ENCODE peak calls at places on chromosomes 2 and 18, in nine cellular contexts. One of them, this sample, is unnamed.

GRCh38 chr2:68671961-68672360 is 28.6 kb downstream of the PROKR1 start:
- DNase-seq in thyroid gland: no peak
- DNase-seq in right lobe of liver: no peak
- DNase-seq in IMR-90: no peak
- DNase-seq in breast epithelium: no peak
- DNase-seq in heart left ventricle: no peak
- DNase-seq in tibial nerve: no peak
- DNase-seq in NB4: no peak
- DNase-seq in K562: no peak
- DNase-seq in this sample: no peak

GRCh38 chr2:227503433-227504406 is 31.8 kb downstream of the AGFG1 start:
- DNase-seq in right lobe of liver: peak; percentile 66
- DNase-seq in K562: peak; percentile 77
- DNase-seq in IMR-90: peak; percentile 57
- DNase-seq in tibial nerve: no peak
- DNase-seq in breast epithelium: no peak
- DNase-seq in thyroid gland: no peak
- DNase-seq in NB4: peak; percentile 36
- DNase-seq in heart left ventricle: no peak
- DNase-seq in this sample: peak; percentile 51

GRCh38 chr2:133393881-133394280 is 174.4 kb downstream of the NCKAP5 start:
- DNase-seq in thyroid gland: no peak
- DNase-seq in tibial nerve: no peak
- DNase-seq in IMR-90: no peak
- DNase-seq in breast epithelium: no peak
- DNase-seq in K562: no peak
- DNase-seq in NB4: no peak
- DNase-seq in heart left ventricle: no peak
- DNase-seq in right lobe of liver: no peak
- DNase-seq in this sample: no peak

GRCh38 chr2:108640731-108641130 is 78.6 kb upstream of the RANBP2 start:
- DNase-seq in NB4: peak; percentile 46
- DNase-seq in right lobe of liver: no peak
- DNase-seq in heart left ventricle: no peak
- DNase-seq in tibial nerve: no peak
- DNase-seq in IMR-90: peak; percentile 93
- DNase-seq in breast epithelium: no peak
- DNase-seq in thyroid gland: no peak
- DNase-seq in K562: no peak
- DNase-seq in this sample: no peak

GRCh38 chr2:51810197-51810596 is 778.3 kb upstream of the NRXN1 start:
- DNase-seq in right lobe of liver: no peak
- DNase-seq in IMR-90: no peak
- DNase-seq in tibial nerve: no peak
- DNase-seq in breast epithelium: no peak
- DNase-seq in NB4: no peak
- DNase-seq in heart left ventricle: no peak
- DNase-seq in thyroid gland: no peak
- DNase-seq in K562: no peak
- DNase-seq in this sample: no peak

GRCh38 chr2:58852905-58853304 is 611.8 kb upstream of the FANCL start:
- DNase-seq in breast epithelium: no peak
- DNase-seq in heart left ventricle: no peak
- DNase-seq in NB4: no peak
- DNase-seq in thyroid gland: no peak
- DNase-seq in tibial nerve: no peak
- DNase-seq in K562: no peak
- DNase-seq in right lobe of liver: no peak
- DNase-seq in IMR-90: no peak
- DNase-seq in this sample: no peak

GRCh38 chr2:145939949-145940348 is 1420.0 kb upstream of the ZEB2 start:
- DNase-seq in K562: no peak
- DNase-seq in right lobe of liver: no peak
- DNase-seq in thyroid gland: no peak
- DNase-seq in breast epithelium: no peak
- DNase-seq in IMR-90: no peak
- DNase-seq in tibial nerve: no peak
- DNase-seq in NB4: no peak
- DNase-seq in heart left ventricle: no peak
- DNase-seq in this sample: no peak

GRCh38 chr18:59665057-59666007 is 31.9 kb downstream of the CCBE1 start:
- DNase-seq in heart left ventricle: no peak
- DNase-seq in right lobe of liver: no peak
- DNase-seq in breast epithelium: no peak
- DNase-seq in K562: no peak
- DNase-seq in IMR-90: peak; percentile 57
- DNase-seq in thyroid gland: no peak
- DNase-seq in NB4: no peak
- DNase-seq in tibial nerve: no peak
- DNase-seq in this sample: no peak

GRCh38 chr2:11774600-11774999 is 28.2 kb downstream of the LPIN1 start:
- DNase-seq in K562: no peak
- DNase-seq in IMR-90: no peak
- DNase-seq in breast epithelium: no peak
- DNase-seq in heart left ventricle: no peak
- DNase-seq in tibial nerve: no peak
- DNase-seq in right lobe of liver: no peak
- DNase-seq in thyroid gland: no peak
- DNase-seq in NB4: no peak
- DNase-seq in this sample: no peak

GRCh38 chr2:86234573-86235131 is 35.4 kb downstream of the MRPL35 start:
- DNase-seq in K562: no peak
- DNase-seq in NB4: no peak
- DNase-seq in heart left ventricle: no peak
- DNase-seq in breast epithelium: no peak
- DNase-seq in thyroid gland: no peak
- DNase-seq in IMR-90: no peak
- DNase-seq in right lobe of liver: no peak
- DNase-seq in tibial nerve: no peak
- DNase-seq in this sample: no peak

GRCh38 chr2:1104364-1104763 is 153.7 kb downstream of the SNTG2 start:
- DNase-seq in IMR-90: no peak
- DNase-seq in NB4: no peak
- DNase-seq in tibial nerve: no peak
- DNase-seq in heart left ventricle: no peak
- DNase-seq in thyroid gland: no peak
- DNase-seq in breast epithelium: no peak
- DNase-seq in K562: no peak
- DNase-seq in right lobe of liver: no peak
- DNase-seq in this sample: no peak

GRCh38 chr2:236168110-236169067 is at the start of gene GBX2:
- DNase-seq in thyroid gland: peak; percentile 18
- DNase-seq in IMR-90: peak; percentile 17
- DNase-seq in right lobe of liver: no peak
- DNase-seq in breast epithelium: no peak
- DNase-seq in tibial nerve: no peak
- DNase-seq in K562: peak; percentile 77
- DNase-seq in heart left ventricle: no peak
- DNase-seq in NB4: no peak
- DNase-seq in this sample: peak; percentile 82

GRCh38 chr2:26412091-26412673 is 10.5 kb downstream of the DRC1 start:
- DNase-seq in breast epithelium: no peak
- DNase-seq in K562: peak; percentile 92
- DNase-seq in thyroid gland: no peak
- DNase-seq in tibial nerve: no peak
- DNase-seq in right lobe of liver: no peak
- DNase-seq in NB4: peak; percentile 98
- DNase-seq in heart left ventricle: no peak
- DNase-seq in IMR-90: no peak
- DNase-seq in this sample: peak; percentile 70

GRCh38 chr18:10924290-10924689 is 225.1 kb downstream of the PIEZO2 start:
- DNase-seq in K562: no peak
- DNase-seq in breast epithelium: no peak
- DNase-seq in thyroid gland: no peak
- DNase-seq in NB4: no peak
- DNase-seq in heart left ventricle: no peak
- DNase-seq in tibial nerve: no peak
- DNase-seq in IMR-90: no peak
- DNase-seq in right lobe of liver: no peak
- DNase-seq in this sample: no peak

GRCh38 chr2:121189011-121189410 is 96.0 kb downstream of the TFCP2L1 start:
- DNase-seq in breast epithelium: no peak
- DNase-seq in thyroid gland: no peak
- DNase-seq in tibial nerve: peak; percentile 35
- DNase-seq in heart left ventricle: no peak
- DNase-seq in IMR-90: no peak
- DNase-seq in K562: no peak
- DNase-seq in NB4: peak; percentile 88
- DNase-seq in right lobe of liver: no peak
- DNase-seq in this sample: no peak

GRCh38 chr2:176297067-176297466 is 27.8 kb downstream of the MTX2 start:
- DNase-seq in thyroid gland: no peak
- DNase-seq in heart left ventricle: no peak
- DNase-seq in IMR-90: no peak
- DNase-seq in breast epithelium: no peak
- DNase-seq in NB4: peak; percentile 21
- DNase-seq in tibial nerve: no peak
- DNase-seq in right lobe of liver: no peak
- DNase-seq in K562: peak; percentile 13
- DNase-seq in this sample: no peak

GRCh38 chr2:159637988-159638501 is 21.7 kb upstream of the BAZ2B start:
- DNase-seq in right lobe of liver: no peak
- DNase-seq in tibial nerve: no peak
- DNase-seq in NB4: no peak
- DNase-seq in K562: no peak
- DNase-seq in breast epithelium: no peak
- DNase-seq in IMR-90: peak; percentile 91
- DNase-seq in thyroid gland: no peak
- DNase-seq in heart left ventricle: no peak
- DNase-seq in this sample: no peak

GRCh38 chr2:13141315-13141714 is 424.6 kb downstream of the TRIB2 start:
- DNase-seq in heart left ventricle: no peak
- DNase-seq in NB4: no peak
- DNase-seq in tibial nerve: no peak
- DNase-seq in breast epithelium: no peak
- DNase-seq in right lobe of liver: no peak
- DNase-seq in thyroid gland: no peak
- DNase-seq in IMR-90: no peak
- DNase-seq in K562: no peak
- DNase-seq in this sample: no peak

DNA sequence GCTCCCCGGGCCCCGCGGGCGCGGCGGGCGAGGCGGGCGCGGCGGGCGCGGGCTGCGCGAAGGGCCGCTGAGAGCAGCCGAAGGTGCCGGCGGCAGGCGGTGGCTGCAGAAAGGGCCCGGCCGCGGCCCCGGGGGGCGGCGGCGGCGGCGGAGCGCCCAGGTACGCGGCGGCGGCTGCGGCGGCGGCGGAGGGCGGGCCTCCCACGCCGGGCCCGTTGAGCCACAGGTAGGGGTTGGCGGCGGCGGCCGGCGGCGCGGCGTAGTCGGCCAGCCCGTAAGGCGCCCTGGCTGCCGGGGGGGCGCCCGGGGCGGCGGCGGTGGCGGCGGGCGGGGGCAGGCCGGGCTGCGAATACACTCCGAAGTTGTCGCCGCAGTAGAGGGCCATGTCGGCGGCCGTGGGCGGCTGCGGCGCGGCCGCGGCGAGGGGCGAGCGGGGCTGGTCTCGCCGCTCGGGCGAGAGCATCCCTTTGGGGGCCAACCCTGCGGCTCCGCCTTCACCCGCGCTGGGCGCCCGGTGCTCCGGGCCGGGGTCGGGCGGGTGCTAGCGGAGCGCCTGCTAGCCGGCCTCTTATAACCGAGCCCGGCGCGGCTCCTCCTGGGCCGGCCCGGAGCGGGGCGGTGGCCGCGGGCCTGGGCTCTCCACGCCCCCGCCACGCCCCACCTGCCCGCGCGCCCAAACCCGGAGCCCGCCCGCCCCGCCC is at the start of gene FOXI3:
- DNase-seq in right lobe of liver: no peak
- DNase-seq in thyroid gland: peak; percentile 22
- DNase-seq in NB4: no peak
- DNase-seq in heart left ventricle: no peak
- DNase-seq in K562: no peak
- DNase-seq in tibial nerve: no peak
- DNase-seq in IMR-90: no peak
- DNase-seq in breast epithelium: no peak
- DNase-seq in this sample: no peak
- TF ChIP-seq POLR2A in right lobe of liver: no peak
- TF ChIP-seq POLR2A in thyroid gland: no peak
- TF ChIP-seq POLR2A in NB4: no peak
- TF ChIP-seq POLR2A in heart left ventricle: no peak
- TF ChIP-seq POLR2A in K562: no peak
- TF ChIP-seq POLR2A in tibial nerve: no peak
- TF ChIP-seq POLR2A in IMR-90: no peak
- TF ChIP-seq POLR2A in breast epithelium: no peak
- TF ChIP-seq POLR2A in this sample: no peak

DNA sequence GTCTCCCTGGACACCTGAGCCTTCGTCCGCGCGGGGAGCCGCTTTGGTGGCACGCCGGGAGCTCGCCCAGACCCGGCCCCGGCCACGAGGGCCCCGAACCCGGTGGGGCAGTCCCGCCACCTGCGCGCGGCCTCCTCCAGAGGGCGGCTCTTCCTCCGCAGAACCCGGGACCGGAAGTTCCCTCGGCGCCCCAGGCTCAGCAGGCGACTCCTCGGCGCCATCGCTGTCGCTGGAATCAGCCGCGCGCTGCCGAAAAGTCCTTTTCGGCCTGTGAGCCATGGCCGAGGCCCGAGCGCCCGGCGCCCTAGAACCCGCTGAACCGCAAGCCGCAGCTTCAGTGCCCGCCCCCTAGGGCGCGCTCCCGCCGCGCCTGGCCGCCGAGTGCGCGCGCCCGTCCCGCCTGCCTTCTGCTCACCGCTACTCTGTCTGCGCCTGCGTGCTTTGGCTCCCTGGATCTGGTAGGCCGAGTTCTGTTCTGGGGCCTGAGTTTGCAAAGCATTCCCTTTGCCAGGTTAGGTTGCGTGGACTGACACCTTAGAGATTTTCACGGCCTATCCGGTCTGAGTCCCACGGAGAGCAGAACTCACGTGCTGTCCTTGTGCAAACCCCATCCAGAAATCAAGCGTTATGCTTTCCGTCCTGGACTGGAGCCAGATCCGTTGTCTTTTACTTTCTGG is at the start of gene GCFC2:
- DNase-seq in NB4: peak; percentile 92
- DNase-seq in K562: peak; percentile 93
- DNase-seq in heart left ventricle: peak; percentile 88
- DNase-seq in tibial nerve: peak; percentile 78
- DNase-seq in breast epithelium: peak; percentile 79
- DNase-seq in right lobe of liver: peak; percentile 94
- DNase-seq in thyroid gland: peak; percentile 91
- DNase-seq in IMR-90: peak; percentile 84
- DNase-seq in this sample: peak; percentile 91
- TF ChIP-seq POLR2A in NB4: peak; percentile 17
- TF ChIP-seq POLR2A in K562: peak; percentile 94
- TF ChIP-seq POLR2A in heart left ventricle: peak; percentile 68
- TF ChIP-seq POLR2A in tibial nerve: no peak
- TF ChIP-seq POLR2A in breast epithelium: peak; percentile 32
- TF ChIP-seq POLR2A in right lobe of liver: peak; percentile 89
- TF ChIP-seq POLR2A in thyroid gland: no peak
- TF ChIP-seq POLR2A in IMR-90: peak; percentile 82
- TF ChIP-seq POLR2A in this sample: peak; percentile 88

GRCh38 chr2:190964170-190964795 is 49.7 kb downstream of the STAT1 start:
- DNase-seq in IMR-90: no peak
- DNase-seq in NB4: no peak
- DNase-seq in right lobe of liver: no peak
- DNase-seq in tibial nerve: no peak
- DNase-seq in thyroid gland: no peak
- DNase-seq in K562: no peak
- DNase-seq in breast epithelium: no peak
- DNase-seq in heart left ventricle: no peak
- DNase-seq in this sample: no peak
- TF ChIP-seq POLR2A in IMR-90: no peak
- TF ChIP-seq POLR2A in NB4: no peak
- TF ChIP-seq POLR2A in right lobe of liver: no peak
- TF ChIP-seq POLR2A in tibial nerve: no peak
- TF ChIP-seq POLR2A in thyroid gland: no peak
- TF ChIP-seq POLR2A in K562: no peak
- TF ChIP-seq POLR2A in breast epithelium: no peak
- TF ChIP-seq POLR2A in heart left ventricle: no peak
- TF ChIP-seq POLR2A in this sample: no peak

GRCh38 chr2:32010670-32011565 is at the start of gene MEMO1:
- DNase-seq in IMR-90: peak; percentile 92
- DNase-seq in heart left ventricle: peak; percentile 95
- DNase-seq in NB4: peak; percentile 99
- DNase-seq in right lobe of liver: peak; percentile 96
- DNase-seq in thyroid gland: peak; percentile 97
- DNase-seq in K562: peak; percentile 96
- DNase-seq in tibial nerve: peak; percentile 85
- DNase-seq in breast epithelium: peak; percentile 87
- DNase-seq in this sample: peak; percentile 87
- TF ChIP-seq POLR2A in IMR-90: peak; percentile 63
- TF ChIP-seq POLR2A in heart left ventricle: peak; percentile 73
- TF ChIP-seq POLR2A in NB4: peak; percentile 91
- TF ChIP-seq POLR2A in right lobe of liver: peak; percentile 76
- TF ChIP-seq POLR2A in thyroid gland: peak; percentile 32
- TF ChIP-seq POLR2A in K562: peak; percentile 91
- TF ChIP-seq POLR2A in tibial nerve: peak; percentile 93
- TF ChIP-seq POLR2A in breast epithelium: no peak
- TF ChIP-seq POLR2A in this sample: peak; percentile 82

This sample was measured in erythroblast.